ENCODE peak calls at places on chromosomes 4 and X, in seven cellular contexts. X is adrenal gland, J is heart left ventricle, C is K562, E is GM12878, Z is ovary, B is stomach. U is an unnamed sample. For H3K4me1, the result is how much of the 10 kb centered on the place peaks cover.

GRCh38 chr4:140095694-140096482 is 58.1 kb downstream of the MAML3 start:
- DNase-seq in X (peak), J (peak), C (no peak), E (no peak), Z (no peak), B (no peak), U (no peak)

GRCh38 chr4:74117024-74117534 is 18.1 kb upstream of the CXCL2 start:
- DNase-seq in X (peak), J (peak), C (no peak), E (no peak), Z (peak), B (peak), U (no peak)

GRCh38 chrX:101219116-101219839 is at the start of gene DRP2:
- DNase-seq in X (no peak), J (no peak), C (no peak), E (no peak), Z (no peak), B (no peak), U (no peak)

GRCh38 chr4:122712782-122713181 is 19.7 kb upstream of the BBS12 start:
- DNase-seq in X (no peak), J (no peak), C (no peak), E (no peak), Z (no peak), B (no peak), U (no peak)

GRCh38 chr4:38752393-38752961 is 30.3 kb downstream of the TLR10 start:
- DNase-seq in X (no peak), J (no peak), C (no peak), E (peak), Z (no peak), B (no peak), U (no peak)

GRCh38 chr4:89609756-89610155 is 227.2 kb downstream of the SNCA start:
- DNase-seq in X (no peak), J (no peak), C (no peak), E (no peak), Z (no peak), B (no peak), U (no peak)

GRCh38 chrX:121570072-121570841 is 522.8 kb downstream of the GLUD2 start:
- DNase-seq in X (peak), J (no peak), C (no peak), E (no peak), Z (no peak), B (no peak), U (peak)

GRCh38 chrX:15465347-15465746 is 27.8 kb downstream of the PIR start:
- DNase-seq in X (no peak), J (no peak), C (no peak), E (peak), Z (no peak), B (no peak), U (no peak)

GRCh38 chr4:57219389-57219890 is 109.3 kb upstream of the IGFBP7 start:
- DNase-seq in X (no peak), J (no peak), C (no peak), E (no peak), Z (no peak), B (no peak), U (no peak)

GRCh38 chrX:143988356-143988755 is 104.5 kb downstream of the UBE2NL start:
- DNase-seq in X (no peak), J (no peak), C (no peak), E (no peak), Z (no peak), B (no peak), U (no peak)

GRCh38 chr4:25792843-25793242 is 69.9 kb downstream of the SEL1L3 start:
- DNase-seq in X (no peak), J (no peak), C (no peak), E (no peak), Z (no peak), B (no peak), U (no peak)

GRCh38 chr4:82776925-82777542 is 21.6 kb downstream of the SCD5 start:
- DNase-seq in X (no peak), J (no peak), C (no peak), E (no peak), Z (no peak), B (no peak), U (no peak)

GRCh38 chr4:33948921-33949320 is 2295.4 kb downstream of the ARAP2 start:
- DNase-seq in X (no peak), J (no peak), C (no peak), E (no peak), Z (no peak), B (no peak), U (no peak)

GRCh38 chrX:129478516-129478915 is 44.8 kb downstream of the SMARCA1 start:
- DNase-seq in X (no peak), J (no peak), C (no peak), E (no peak), Z (no peak), B (no peak), U (no peak)

GRCh38 chrX:139828830-139829229 is 104.0 kb downstream of the ATP11C start:
- DNase-seq in X (no peak), J (no peak), C (no peak), E (no peak), Z (no peak), B (no peak), U (no peak)

GRCh38 chrX:136130931-136131843 is 16.1 kb upstream of the FHL1 start:
- DNase-seq in X (no peak), J (no peak), C (no peak), E (no peak), Z (no peak), B (no peak), U (no peak)

GRCh38 chr4:107913283-107913899 is 18.0 kb upstream of the CYP2U1 start:
- DNase-seq in X (peak), J (no peak), C (peak), E (no peak), Z (no peak), B (no peak), U (peak)

GRCh38 chrX:53071604-53072417 is 10.4 kb upstream of the TSPYL2 start:
- DNase-seq in X (peak), J (peak), C (peak), E (peak), Z (peak), B (peak), U (peak)
- TF ChIP-seq POLR2A in X (no peak), J (no peak), C (no peak), E (peak), Z (peak), B (no peak), U (no peak)

GRCh38 chr4:186018261-186018660 is 50.7 kb upstream of the TLR3 start:
- DNase-seq in X (no peak), J (no peak), C (no peak), E (no peak), Z (no peak), B (no peak), U (no peak)

GRCh38 chr4:186017801-186018200 is 51.2 kb upstream of the TLR3 start:
- DNase-seq in X (no peak), J (no peak), C (no peak), E (no peak), Z (no peak), B (no peak), U (no peak)

GRCh38 chr4:186019264-186019663 is 49.7 kb upstream of the TLR3 start:
- DNase-seq in X (no peak), J (no peak), C (no peak), E (no peak), Z (no peak), B (no peak), U (no peak)

GRCh38 chr4:186020106-186020792 is 48.7 kb upstream of the TLR3 start:
- DNase-seq in X (no peak), J (no peak), C (no peak), E (no peak), Z (no peak), B (no peak), U (no peak)

GRCh38 chr4:186018756-186019155 is 50.2 kb upstream of the TLR3 start:
- DNase-seq in X (no peak), J (no peak), C (no peak), E (no peak), Z (no peak), B (no peak), U (no peak)
- H3K27ac ChIP-seq in X (no peak), J (no peak), C (no peak), E (no peak), Z (no peak), B (no peak), U (no peak)

GRCh38 chr4:60155088-60155487 is 1045.0 kb upstream of the ADGRL3 start:
- DNase-seq in X (no peak), J (no peak), C (no peak), E (no peak), Z (no peak), B (no peak), U (no peak)
- H3K4me1 ChIP-seq in X (under half), J (under half), C (under half), E (under half), Z (under half), B (under half), U (under half)

DNA sequence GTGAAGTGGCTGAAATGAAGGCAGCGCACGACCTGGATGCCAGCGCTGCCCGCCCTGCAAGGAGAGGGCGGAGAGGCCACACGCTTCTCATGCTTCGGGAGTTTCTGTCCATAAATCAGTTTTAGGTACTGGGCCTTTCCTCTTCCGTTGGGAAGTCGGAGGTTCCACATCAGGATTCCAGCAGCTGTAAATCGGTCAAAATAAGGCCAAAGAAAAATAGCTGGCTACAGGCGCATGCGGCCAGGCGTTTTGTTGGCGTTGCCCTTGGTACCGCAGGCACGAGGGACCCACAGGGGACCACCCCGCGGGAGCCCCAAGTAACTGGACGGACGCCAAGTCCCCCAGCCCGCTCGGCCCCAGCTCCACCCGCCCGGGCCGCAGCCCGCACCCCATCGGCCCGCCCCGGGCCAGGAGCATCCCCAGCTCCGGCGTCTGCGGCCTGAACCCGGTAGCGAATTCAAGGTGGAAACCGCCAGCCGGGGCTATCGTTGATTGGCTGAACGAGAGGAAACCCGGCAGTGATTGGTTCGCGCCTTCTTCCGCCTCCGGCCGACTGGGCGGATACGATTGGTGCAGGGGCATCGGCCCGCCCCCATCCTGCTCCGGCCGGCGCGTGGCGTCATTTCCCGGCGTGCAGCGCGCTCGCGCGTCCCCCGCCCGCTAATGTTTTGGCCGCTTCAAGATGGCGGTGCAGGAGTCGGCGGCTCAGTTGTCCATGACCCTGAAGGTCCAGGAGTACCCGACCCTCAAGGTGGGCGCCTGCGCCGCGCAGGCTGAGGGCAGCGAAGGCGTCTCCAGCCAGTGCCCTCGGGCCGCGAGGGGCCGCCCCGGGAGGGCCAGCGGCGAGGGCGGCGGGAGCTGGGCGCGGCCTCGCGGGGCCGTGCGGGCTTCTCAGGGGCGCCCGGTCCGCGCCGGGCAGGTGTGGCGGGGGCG is at the start of gene MAEA:
- DNase-seq in X (peak), J (peak), C (peak), E (peak), Z (peak), B (peak), U (peak)
- TF ChIP-seq POLR2A in X (peak), J (no peak), C (peak), E (peak), Z (peak), B (no peak), U (peak)

DNA sequence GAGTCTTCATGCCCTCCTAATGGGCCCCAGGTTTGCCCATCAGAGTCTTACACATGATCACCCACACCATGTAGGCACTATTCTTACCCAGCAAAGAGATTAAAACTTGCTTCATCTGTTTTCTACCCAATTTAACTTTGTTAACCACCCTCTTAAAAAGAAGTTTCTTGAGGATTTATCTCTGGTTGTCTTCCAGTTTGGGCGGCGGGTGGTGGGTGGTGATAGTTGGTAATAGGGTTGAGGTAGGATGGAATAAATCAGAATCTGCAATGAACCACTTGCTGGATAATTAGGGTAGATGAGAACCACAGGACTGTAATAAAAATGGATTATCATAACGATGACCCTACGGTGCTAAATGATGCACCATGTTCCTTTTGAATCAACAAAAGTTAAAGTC is 30.9 kb downstream of the GALNT7 start:
- DNase-seq in X (no peak), J (no peak), C (no peak), E (no peak), Z (no peak), B (no peak), U (no peak)
- H3K27ac ChIP-seq in X (no peak), J (no peak), C (no peak), E (no peak), Z (no peak), B (no peak), U (no peak)

GRCh38 chr4:8182858-8183725 is 16.0 kb upstream of the SH3TC1 start:
- DNase-seq in X (peak), J (peak), C (peak), E (no peak), Z (peak), B (peak), U (peak)

GRCh38 chr4:8181844-8182243 is 17.2 kb upstream of the SH3TC1 start:
- DNase-seq in X (no peak), J (peak), C (peak), E (no peak), Z (no peak), B (peak), U (no peak)

GRCh38 chr4:8184061-8184460 is 15.0 kb upstream of the SH3TC1 start:
- DNase-seq in X (no peak), J (no peak), C (no peak), E (no peak), Z (no peak), B (no peak), U (no peak)

GRCh38 chr4:8181119-8181518 is 18.0 kb upstream of the SH3TC1 start:
- DNase-seq in X (no peak), J (no peak), C (no peak), E (no peak), Z (no peak), B (no peak), U (no peak)

GRCh38 chr4:8182294-8182693 is 16.8 kb upstream of the SH3TC1 start:
- DNase-seq in X (no peak), J (no peak), C (no peak), E (no peak), Z (no peak), B (no peak), U (no peak)
- H3K4me1 ChIP-seq in X (under half), J (under half), C (under half), E (under half), Z (under half), B (under half), U (under half)

DNA sequence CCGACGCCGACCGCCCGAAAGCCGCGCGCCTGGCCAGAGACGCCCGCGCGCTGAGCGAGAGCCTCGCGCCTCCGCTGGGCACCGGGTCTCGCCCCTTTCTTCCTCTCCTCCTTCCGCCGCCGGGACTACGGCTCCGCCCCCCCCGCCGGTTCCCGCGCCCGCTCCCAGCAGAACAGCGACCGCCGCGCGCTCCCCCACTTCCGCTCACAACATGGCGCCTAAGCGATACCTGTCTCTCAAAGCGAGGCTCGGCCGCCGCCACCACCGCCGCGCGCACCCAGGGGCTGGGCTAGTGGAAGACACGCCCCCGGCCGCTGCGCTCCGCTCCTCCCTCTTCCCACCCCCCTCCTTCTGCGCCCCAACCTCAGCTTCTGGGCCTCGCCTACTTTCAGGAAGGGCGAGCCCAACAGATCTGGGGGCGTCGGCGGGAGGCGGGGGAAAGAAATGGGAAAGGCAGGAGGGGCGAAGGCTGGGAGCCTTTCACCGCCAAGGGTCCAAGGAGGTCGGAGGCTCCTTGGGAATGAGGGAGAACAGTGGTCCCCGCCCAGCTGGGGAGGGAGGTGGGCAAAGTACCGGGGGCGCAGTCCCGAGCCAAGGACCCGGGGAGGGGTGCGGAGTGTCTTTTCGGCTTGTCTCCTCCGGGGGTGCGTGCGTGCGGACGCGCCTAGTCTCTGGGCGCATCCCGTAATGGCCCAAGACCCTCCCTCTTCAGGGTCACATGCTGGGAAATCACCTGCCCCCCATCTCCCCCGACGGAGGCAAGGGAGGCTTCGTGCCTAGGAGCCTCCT is at the start of gene RPS6KA3:
- DNase-seq in X (peak), J (peak), C (peak), E (peak), Z (peak), B (peak), U (peak)
- TF ChIP-seq POLR2A in X (peak), J (no peak), C (peak), E (peak), Z (peak), B (no peak), U (no peak)

GRCh38 chrX:39905475-39905889 is 192.3 kb downstream of the BCOR start:
- DNase-seq in X (no peak), J (no peak), C (peak), E (no peak), Z (peak), B (no peak), U (peak)
- H3K27ac ChIP-seq in X (no peak), J (no peak), C (no peak), E (no peak), Z (no peak), B (no peak), U (no peak)

GRCh38 chr4:87527446-87528240 is 1.5 kb downstream of the SPARCL1 start:
- DNase-seq in X (no peak), J (no peak), C (no peak), E (no peak), Z (no peak), B (no peak), U (peak)
- H3K4me1 ChIP-seq in X (under half), J (under half), C (under half), E (under half), Z (under half), B (under half), U (under half)

U was measured in testis.